ENCODE peak calls at places on chromosomes 13 and 19, in five cellular contexts. I, Y, B, G and L are unnamed samples. For H4K20me1 and H3K36me3, the result is how much of the 10 kb centered on the place peaks cover.

GRCh38 chr19:30608471-30608870 is 236.3 kb downstream of the ZNF536 start:
- DNase-seq in Y (no peak), I (no peak), B (no peak), G (no peak), L (no peak)

GRCh38 chr19:32224371-32225244 is 120.8 kb upstream of the ZNF507 start:
- DNase-seq in B (peak), I (peak), G (peak), Y (no peak), L (no peak)

GRCh38 chr19:46428278-46429141 is at the start of gene PNMA8C:
- DNase-seq in B (peak), I (no peak), Y (no peak), G (peak), L (no peak)

GRCh38 chr19:46975011-46975917 is 44.4 kb upstream of the NPAS1 start:
- DNase-seq in I (no peak), B (no peak), G (no peak), Y (no peak), L (no peak)

GRCh38 chr13:42011601-42012401 is 36.6 kb upstream of the DGKH start:
- DNase-seq in G (peak), B (no peak), Y (no peak), I (no peak), L (no peak)

GRCh38 chr13:76992548-76993001 is 694 bp downstream of the CLN5 start:
- DNase-seq in I (no peak), Y (no peak), B (peak), G (peak), L (peak)

GRCh38 chr19:13881231-13881691 is 4.3 kb downstream of the NANOS3 start:
- DNase-seq in B (no peak), G (no peak), I (peak), Y (no peak), L (peak)

GRCh38 chr19:31174948-31175347 is 174.3 kb downstream of the TSHZ3 start:
- DNase-seq in Y (no peak), G (no peak), I (no peak), B (no peak), L (no peak)

GRCh38 chr13:67314405-67314804 is 84.3 kb upstream of the PCDH9 start:
- DNase-seq in G (no peak), I (no peak), B (no peak), Y (no peak), L (no peak)

GRCh38 chr19:7442423-7442822 is 46.4 kb downstream of the PEX11G start:
- DNase-seq in G (no peak), B (no peak), I (no peak), Y (no peak), L (no peak)

GRCh38 chr19:771332-771785 is 20.4 kb downstream of the MISP start:
- DNase-seq in G (peak), B (peak), Y (peak), I (peak), L (peak)

GRCh38 chr19:38290631-38291147 is 13.4 kb upstream of the C19orf33 start:
- DNase-seq in G (no peak), Y (no peak), B (peak), I (no peak), L (no peak)

GRCh38 chr19:45971260-45971902 is 2.3 kb downstream of the NOVA2 start:
- DNase-seq in G (no peak), B (no peak), I (no peak), Y (no peak), L (no peak)

GRCh38 chr13:43316997-43317396 is 293.6 kb downstream of the DNAJC15 start:
- DNase-seq in I (no peak), B (peak), G (peak), Y (no peak), L (no peak)

GRCh38 chr13:30900952-30901749 is 4.9 kb upstream of the MEDAG start:
- DNase-seq in Y (no peak), G (no peak), B (no peak), I (no peak), L (no peak)

GRCh38 chr19:18608805-18609716 is 2.5 kb upstream of the CRLF1 start:
- DNase-seq in Y (no peak), I (no peak), B (no peak), G (no peak), L (no peak)

GRCh38 chr19:18608102-18608804 is 1.7 kb upstream of the CRLF1 start:
- DNase-seq in G (no peak), I (no peak), Y (no peak), B (no peak), L (no peak)

GRCh38 chr19:18610245-18610555 is 2.5 kb upstream of the TMEM59L start:
- DNase-seq in G (no peak), B (no peak), I (no peak), Y (no peak), L (no peak)

GRCh38 chr19:18610556-18611326 is 1.9 kb upstream of the TMEM59L start:
- DNase-seq in Y (no peak), G (no peak), B (no peak), I (peak), L (no peak)

DNA sequence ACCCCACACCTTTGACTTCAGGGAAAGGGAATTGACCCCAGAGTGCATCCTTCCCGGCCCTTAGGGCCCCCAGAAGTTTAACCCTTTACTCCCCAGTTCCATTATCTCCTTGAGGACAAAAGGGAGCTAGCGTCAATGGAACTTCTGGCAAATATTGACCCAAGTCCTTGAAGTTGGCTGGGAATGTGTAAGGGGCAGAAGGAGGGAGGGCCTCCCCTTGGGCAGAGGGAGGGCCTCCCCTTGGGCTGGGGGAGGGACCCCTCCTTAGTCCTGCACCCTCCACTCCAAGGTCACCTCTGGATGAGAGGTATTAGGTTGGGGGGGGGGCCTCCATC is 3.0 kb upstream of the TMEM59L start:
- DNase-seq in I (no peak), G (no peak), Y (no peak), B (no peak), L (no peak)
- H4K20me1 ChIP-seq in I (under half), G (under half), Y (under half), B (under half), L (under half)

GRCh38 chr19:3363841-3364500 is 2.4 kb upstream of the NFIC start:
- DNase-seq in B (no peak), G (no peak), I (no peak), Y (no peak), L (no peak)

GRCh38 chr19:3362217-3362907 is 4.0 kb upstream of the NFIC start:
- DNase-seq in Y (no peak), B (no peak), G (no peak), I (no peak), L (no peak)

GRCh38 chr19:3360494-3361383 is 5.6 kb upstream of the NFIC start:
- DNase-seq in G (peak), B (no peak), I (no peak), Y (no peak), L (peak)

GRCh38 chr19:3359850-3360493 is 6.4 kb upstream of the NFIC start:
- DNase-seq in G (no peak), B (no peak), I (no peak), Y (no peak), L (peak)

GRCh38 chr19:3361384-3362216 is 4.8 kb upstream of the NFIC start:
- DNase-seq in Y (no peak), G (no peak), B (no peak), I (no peak), L (no peak)
- H3K9ac ChIP-seq in Y (peak), G (no peak), B (no peak), I (no peak), L (no peak)

DNA sequence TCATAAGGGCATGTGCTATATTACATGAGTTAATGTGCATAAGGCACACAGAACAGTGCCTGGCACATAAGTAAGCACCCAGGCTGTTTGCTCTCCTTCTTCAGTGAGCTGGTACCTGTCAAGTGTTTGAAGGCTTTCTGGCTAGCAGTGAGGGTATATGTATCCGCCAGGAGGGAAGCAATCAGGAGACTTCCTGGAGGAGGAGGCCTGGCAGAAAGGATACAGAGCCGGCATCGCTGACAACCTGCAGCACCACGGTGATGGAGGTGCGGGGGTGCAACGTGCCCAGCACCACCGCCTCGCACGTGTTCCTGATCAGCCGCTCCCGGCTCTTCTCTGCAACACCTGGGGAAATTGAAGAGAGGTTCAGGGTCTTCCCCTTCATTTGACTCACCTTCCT is 5.5 kb downstream of the EXOSC5 start:
- DNase-seq in I (no peak), B (no peak), Y (no peak), G (no peak), L (no peak)
- H3K36me3 ChIP-seq in I (under half), B (under half), Y (under half), G (under half), L (under half)

GRCh38 chr13:27138457-27139093 is 33.0 kb downstream of the USP12 start:
- DNase-seq in I (no peak), G (peak), Y (no peak), B (no peak), L (no peak)
- H4K20me1 ChIP-seq in I (under half), G (under half), Y (under half), B (under half), L (under half)

GRCh38 chr19:49820125-49820524 is 2.0 kb downstream of the MED25 start:
- DNase-seq in B (no peak), Y (no peak), I (no peak), G (no peak), L (no peak)
- H3K9ac ChIP-seq in B (no peak), Y (no peak), I (no peak), G (no peak), L (no peak)

GRCh38 chr13:26400545-26400944 is 146.6 kb downstream of the CDK8 start:
- DNase-seq in B (no peak), Y (no peak), I (no peak), G (no peak), L (no peak)
- H3K36me3 ChIP-seq in B (under half), Y (under half), I (under half), G (under half), L (under half)

DNA sequence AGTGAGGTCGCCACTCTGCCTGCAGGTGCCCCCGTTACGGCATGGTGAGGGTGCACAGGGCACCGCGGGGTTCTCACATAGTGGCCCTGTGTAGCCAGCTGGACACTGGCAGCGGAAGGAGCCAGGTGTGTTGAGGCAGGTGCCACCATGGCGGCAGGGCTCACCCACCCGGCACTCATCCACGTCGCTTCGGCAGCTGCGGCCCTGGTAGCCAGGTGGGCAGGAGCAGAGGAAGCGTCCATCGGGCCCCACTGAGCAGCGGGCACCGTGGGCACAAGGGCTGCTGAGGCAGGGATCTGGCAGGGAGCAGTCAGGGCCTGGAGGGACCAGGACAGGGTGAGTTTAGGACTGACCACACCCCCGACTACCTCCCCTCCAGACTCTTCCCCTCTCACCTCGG is 8.8 kb downstream of the NOTCH3 start:
- DNase-seq in G (no peak), B (no peak), I (no peak), Y (no peak), L (no peak)
- H4K20me1 ChIP-seq in G (under half), B (under half), I (under half), Y (under half), L (under half)

GRCh38 chr19:42528354-42529247 is at the start of gene CEACAM1:
- DNase-seq in B (no peak), Y (no peak), I (peak), G (peak), L (no peak)

GRCh38 chr19:42532881-42533280 is 4.6 kb upstream of the CEACAM1 start:
- DNase-seq in B (no peak), Y (no peak), I (no peak), G (no peak), L (no peak)

GRCh38 chr19:42529248-42529764 is 1.0 kb upstream of the CEACAM1 start:
- DNase-seq in G (peak), B (peak), I (peak), Y (peak), L (peak)

GRCh38 chr19:42531313-42531712 is 3.0 kb upstream of the CEACAM1 start:
- DNase-seq in B (no peak), I (no peak), Y (no peak), G (no peak), L (no peak)
- H3K9ac ChIP-seq in B (no peak), I (no peak), Y (no peak), G (no peak), L (no peak)

GRCh38 chr13:98470920-98471319 is 106.0 kb downstream of the STK24 start:
- DNase-seq in Y (no peak), G (no peak), B (no peak), I (no peak), L (no peak)

GRCh38 chr13:98468352-98468751 is 108.6 kb downstream of the STK24 start:
- DNase-seq in G (no peak), I (no peak), B (no peak), Y (no peak), L (no peak)

GRCh38 chr13:98468929-98469328 is 108.0 kb downstream of the STK24 start:
- DNase-seq in I (no peak), B (no peak), G (no peak), Y (no peak), L (no peak)

GRCh38 chr13:98466634-98467236 is 110.2 kb downstream of the STK24 start:
- DNase-seq in B (peak), I (peak), G (peak), Y (no peak), L (peak)

DNA sequence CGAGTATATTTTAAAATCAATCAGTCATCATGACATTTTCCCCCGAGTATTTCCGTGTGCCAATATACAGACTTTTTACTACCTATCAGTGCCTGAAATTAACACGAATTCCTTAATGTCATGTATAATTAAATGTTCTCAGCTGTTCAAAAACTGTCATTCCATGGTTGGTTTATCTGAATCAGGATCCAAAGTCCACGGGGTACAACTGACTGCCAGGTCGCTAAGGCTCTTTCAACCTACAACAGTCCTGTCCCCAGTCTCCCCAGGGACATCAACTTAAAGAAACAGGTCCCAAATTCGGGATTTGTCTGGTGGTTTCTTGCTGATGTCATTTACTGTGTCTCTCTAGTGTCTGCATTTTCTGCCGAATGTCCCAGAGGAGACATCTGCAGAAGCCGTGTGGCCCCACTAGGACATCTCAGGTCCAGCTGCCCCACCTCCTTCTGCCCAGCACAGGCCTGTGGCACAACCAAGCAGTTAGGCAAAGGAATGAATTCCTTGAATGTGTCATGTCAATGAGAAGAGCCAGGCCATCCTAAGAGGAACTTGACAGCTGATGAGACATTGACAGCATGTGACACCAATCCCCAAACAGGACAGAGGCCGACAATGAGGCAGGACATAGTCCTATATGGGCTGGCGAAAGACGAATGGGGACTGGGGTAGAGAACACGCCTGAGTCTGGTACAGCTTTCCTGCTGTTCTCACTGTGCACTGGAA is 109.5 kb downstream of the STK24 start:
- DNase-seq in Y (no peak), B (no peak), I (no peak), G (no peak), L (no peak)
- H3K36me3 ChIP-seq in Y (under half), B (under half), I (under half), G (under half), L (under half)

DNA sequence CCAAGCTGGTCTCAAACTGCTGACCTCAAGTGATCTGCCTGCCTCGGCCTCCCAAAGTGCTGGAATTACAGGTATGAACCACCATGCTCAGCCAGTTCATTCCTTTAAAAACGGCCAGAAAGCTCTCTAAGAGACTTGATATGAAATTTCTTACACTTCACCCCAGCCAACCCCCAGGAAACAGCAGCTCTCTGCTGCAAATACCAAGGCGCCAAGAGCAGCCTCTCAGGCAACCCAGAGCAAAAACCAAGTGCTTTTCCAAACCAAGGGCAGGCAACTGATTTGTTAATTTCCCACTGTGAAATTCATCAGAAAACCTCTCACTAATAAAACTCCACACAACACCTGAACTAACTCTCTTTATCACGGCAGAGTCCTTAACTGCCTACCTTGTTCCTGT is 44.9 kb downstream of the LATS2 start:
- DNase-seq in B (no peak), G (no peak), I (no peak), Y (no peak), L (no peak)
- H4K20me1 ChIP-seq in B (under half), G (under half), I (under half), Y (under half), L (under half)